ENCODE peak calls at places on chromosome X, in ten cellular contexts. Q is A549, F is WTC11, O is HCT116, L is SK-N-SH, C is endothelial cell of umbilical vein, T is GM12878, I is HepG2, H is H1, Z is K562. S is an unnamed sample.

GRCh38 chrX:70066646-70067045 is 4.4 kb downstream of the OTUD6A start:
- DNase-seq in Q (no peak), F (no peak), O (no peak), L (no peak), C (no peak), T (no peak), I (no peak), H (no peak), Z (no peak), S (no peak)

GRCh38 chrX:47619486-47620302 is at the start of gene SYN1:
- DNase-seq in Q (peak), F (peak), O (peak), L (peak), C (peak), T (no peak), I (peak), H (peak), Z (peak), S (peak)

GRCh38 chrX:84907324-84907946 is 96.2 kb upstream of the APOOL start:
- DNase-seq in Q (no peak), F (no peak), O (no peak), L (peak), C (peak), T (no peak), I (no peak), H (no peak), Z (peak), S (peak)

GRCh38 chrX:39601193-39602085 is 496.3 kb downstream of the BCOR start:
- DNase-seq in Q (no peak), F (no peak), O (no peak), L (peak), C (no peak), T (no peak), I (no peak), H (no peak), Z (no peak), S (no peak)

GRCh38 chrX:39574178-39574577 is 523.6 kb downstream of the BCOR start:
- DNase-seq in Q (no peak), F (no peak), O (peak), L (no peak), C (no peak), T (no peak), I (no peak), H (no peak), Z (no peak), S (peak)

GRCh38 chrX:7119927-7120577 is 27.5 kb upstream of the STS start:
- DNase-seq in Q (no peak), F (no peak), O (no peak), L (no peak), C (no peak), T (no peak), I (peak), H (no peak), Z (no peak), S (no peak)

GRCh38 chrX:72568406-72569092 is 4.1 kb downstream of the HDAC8 start:
- DNase-seq in Q (no peak), F (no peak), O (no peak), L (no peak), C (peak), T (no peak), I (no peak), H (no peak), Z (no peak), S (no peak)

GRCh38 chrX:123499787-123500186 is 233.1 kb downstream of the THOC2 start:
- DNase-seq in Q (no peak), F (no peak), O (no peak), L (no peak), C (no peak), T (no peak), I (no peak), H (no peak), Z (no peak), S (no peak)

GRCh38 chrX:24918715-24919114 is 97.0 kb downstream of the ARX start:
- DNase-seq in Q (no peak), F (no peak), O (no peak), L (no peak), C (no peak), T (no peak), I (no peak), H (no peak), Z (no peak), S (no peak)

GRCh38 chrX:24925430-24925829 is 90.3 kb downstream of the ARX start:
- DNase-seq in Q (no peak), F (no peak), O (no peak), L (no peak), C (peak), T (no peak), I (no peak), H (no peak), Z (no peak), S (no peak)

DNA sequence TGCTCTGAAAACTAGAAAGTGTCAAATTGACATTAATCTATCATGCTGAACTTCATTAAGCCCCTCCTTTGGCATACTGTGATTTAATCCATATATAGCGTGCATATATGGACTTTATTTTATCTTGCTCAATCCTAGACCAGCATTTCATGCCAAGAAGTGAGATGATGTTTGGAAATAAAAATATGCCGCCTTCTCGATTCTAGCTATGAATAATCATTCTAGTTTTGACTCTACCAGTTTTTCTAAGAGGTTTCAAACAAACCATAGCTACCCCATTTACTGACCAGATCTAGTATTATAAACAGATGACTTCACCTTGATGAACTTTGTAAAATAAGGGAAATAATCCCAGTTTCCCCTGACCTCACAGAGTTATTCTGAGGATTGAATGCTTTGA is 95.0 kb downstream of the ARX start:
- DNase-seq in Q (no peak), F (no peak), O (no peak), L (no peak), C (no peak), T (no peak), I (no peak), H (no peak), Z (no peak), S (no peak)
- TF ChIP-seq MAX in Q (no peak), F (no peak), O (no peak), L (no peak), C (no peak), T (no peak), I (no peak), H (no peak), Z (no peak), S (no peak)

GRCh38 chrX:133461226-133461625 is 45.9 kb upstream of the GPC4 start:
- DNase-seq in Q (no peak), F (no peak), O (no peak), L (no peak), C (no peak), T (no peak), I (no peak), H (no peak), Z (no peak), S (no peak)
- TF ChIP-seq MAX in Q (no peak), F (no peak), O (no peak), L (no peak), C (no peak), T (no peak), I (no peak), H (no peak), Z (no peak), S (no peak)

DNA sequence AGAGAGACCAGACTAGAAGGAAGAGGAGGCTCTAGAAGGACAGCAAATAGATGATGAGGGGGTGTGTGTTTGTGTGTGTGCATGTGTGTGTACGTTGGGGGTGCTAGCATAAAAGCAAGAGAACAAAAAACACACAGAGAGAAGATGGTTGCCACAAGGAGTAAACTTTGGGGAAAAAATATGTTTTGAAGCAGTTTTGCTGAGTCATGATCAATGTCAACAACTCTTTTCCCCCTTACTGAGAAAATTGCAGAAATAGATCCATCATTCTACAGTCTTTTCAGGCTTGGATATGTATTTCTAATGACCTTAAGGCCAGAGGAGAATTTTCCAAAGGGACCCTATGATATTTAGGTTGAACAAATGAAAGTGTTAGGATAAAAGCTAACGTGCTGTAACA is 89.0 kb upstream of the NHS start:
- DNase-seq in Q (no peak), F (no peak), O (no peak), L (no peak), C (no peak), T (no peak), I (no peak), H (no peak), Z (no peak), S (no peak)
- TF ChIP-seq MAX in Q (no peak), F (no peak), O (no peak), L (no peak), C (no peak), T (no peak), I (no peak), H (no peak), Z (no peak), S (no peak)

GRCh38 chrX:46308106-46308505 is 237.1 kb downstream of the ZNF674 start:
- DNase-seq in Q (no peak), F (no peak), O (no peak), L (no peak), C (no peak), T (no peak), I (no peak), H (no peak), Z (no peak), S (no peak)
- TF ChIP-seq MAX in Q (no peak), F (no peak), O (no peak), L (no peak), C (no peak), T (no peak), I (no peak), H (no peak), Z (no peak), S (no peak)

GRCh38 chrX:19792412-19792811 is 95.0 kb downstream of the SH3KBP1 start:
- DNase-seq in Q (no peak), F (no peak), O (no peak), L (no peak), C (no peak), T (no peak), I (no peak), H (no peak), Z (no peak), S (peak)
- TF ChIP-seq MAX in Q (no peak), F (no peak), O (no peak), L (no peak), C (no peak), T (no peak), I (no peak), H (no peak), Z (no peak), S (no peak)